ENCODE peak calls at places on chromosome 14, in four cellular contexts. W, M, Y and G are unnamed samples.

GRCh38 chr14:76352639-76353281 is 23.2 kb upstream of the ESRRB start:
- DNase-seq in W (no peak), M (peak; percentile 68), Y (peak; percentile 89), G (peak; percentile 42)

GRCh38 chr14:21022686-21023085 is 2.2 kb downstream of the NDRG2 start:
- DNase-seq in W (no peak), M (no peak), Y (no peak), G (no peak)

GRCh38 chr14:26395726-26396125 is 202.1 kb downstream of the NOVA1 start:
- DNase-seq in W (no peak), M (no peak), Y (no peak), G (no peak)

GRCh38 chr14:69713976-69714716 is 52.8 kb upstream of the SRSF5 start:
- DNase-seq in W (no peak), M (no peak), Y (no peak), G (no peak)

GRCh38 chr14:92760524-92760805 is 12.0 kb upstream of the LGMN start:
- DNase-seq in W (no peak), M (no peak), Y (no peak), G (no peak)

GRCh38 chr14:94702629-94703028 is 67.3 kb downstream of the GSC start:
- DNase-seq in W (no peak), M (no peak), Y (no peak), G (no peak)

GRCh38 chr14:95504135-95505029 is 12.1 kb downstream of the SYNE3 start:
- DNase-seq in W (no peak), M (peak; percentile 86), Y (no peak), G (no peak)

GRCh38 chr14:60189923-60190840 is 25.0 kb upstream of the DHRS7 start:
- DNase-seq in W (no peak), M (peak; percentile 41), Y (no peak), G (no peak)

GRCh38 chr14:85088231-85088630 is 441.7 kb upstream of the FLRT2 start:
- DNase-seq in W (no peak), M (peak; percentile 33), Y (no peak), G (no peak)

DNA sequence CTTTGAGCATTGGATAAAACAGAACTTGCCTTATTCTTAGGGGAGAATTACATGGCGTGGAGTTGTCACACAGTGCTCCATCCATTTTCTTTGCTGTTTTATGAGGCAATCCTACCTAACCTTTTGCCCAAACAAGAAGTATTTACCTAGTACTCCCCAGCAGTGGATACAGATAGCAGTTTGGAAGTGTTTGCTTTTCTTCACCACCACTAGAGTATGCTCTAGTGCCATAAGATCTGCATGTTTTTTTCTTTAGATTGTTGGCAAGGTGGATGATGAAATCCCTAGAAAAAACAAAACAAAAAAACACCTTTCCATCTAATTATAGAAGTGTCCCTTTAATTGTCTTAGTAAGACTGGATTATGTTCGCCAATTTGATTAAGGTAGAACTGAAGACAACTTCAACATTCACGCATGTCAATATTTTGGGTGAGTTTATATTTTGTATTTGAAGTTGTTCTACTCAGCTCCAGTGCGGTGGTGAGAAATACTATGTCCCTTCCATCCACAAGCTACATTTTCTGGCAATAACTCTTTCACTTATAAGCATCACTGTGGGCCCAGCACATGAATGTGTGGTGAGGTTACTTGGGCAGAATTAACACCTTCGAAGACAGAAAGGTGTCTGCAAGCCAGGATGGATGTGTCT is 23.6 kb upstream of the TMEM260 start:
- DNase-seq in W (no peak), M (peak; percentile 59), Y (peak; percentile 35), G (no peak)
- TF ChIP-seq CTCF in W (no peak), M (peak; percentile 53), Y (peak; percentile 69), G (no peak)

GRCh38 chr14:99124482-99125104 is 147.4 kb downstream of the BCL11B start:
- DNase-seq in W (no peak), M (no peak), Y (no peak), G (no peak)
- TF ChIP-seq CTCF in W (no peak), M (no peak), Y (no peak), G (no peak)

GRCh38 chr14:64636980-64637429 is 67.2 kb upstream of the PLEKHG3 start:
- DNase-seq in W (no peak), M (no peak), Y (no peak), G (no peak)
- TF ChIP-seq CTCF in W (no peak), M (no peak), Y (no peak), G (peak; percentile 1)

DNA sequence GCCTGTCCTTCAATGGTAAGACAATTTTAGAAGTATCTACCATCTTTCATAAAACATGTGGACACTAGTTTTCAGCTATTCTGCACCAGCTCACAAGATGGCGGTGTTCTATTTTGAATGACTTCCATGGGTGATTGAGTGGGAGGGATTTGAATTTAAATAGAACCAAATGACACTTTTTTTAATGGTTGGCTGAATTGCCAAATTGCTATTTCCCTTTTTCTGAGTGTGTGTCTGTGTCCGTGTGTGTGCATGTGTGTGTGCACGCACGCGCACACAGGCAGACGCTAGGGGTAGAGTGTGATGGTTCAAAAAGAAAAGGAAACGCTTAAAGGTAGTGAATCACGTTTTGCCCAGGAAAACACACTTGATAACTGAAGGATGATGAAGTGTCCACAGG is 362.6 kb downstream of the DAD1 start:
- DNase-seq in W (peak; percentile 34), M (no peak), Y (no peak), G (no peak)
- TF ChIP-seq CTCF in W (no peak), M (no peak), Y (no peak), G (no peak)

GRCh38 chr14:50117456-50117855 is 1.1 kb upstream of the VCPKMT start:
- DNase-seq in W (no peak), M (no peak), Y (no peak), G (no peak)

GRCh38 chr14:50116986-50117385 is 614 bp upstream of the VCPKMT start:
- DNase-seq in W (no peak), M (no peak), Y (no peak), G (no peak)

GRCh38 chr14:50121506-50121905 is 5.1 kb upstream of the VCPKMT start:
- DNase-seq in W (no peak), M (no peak), Y (no peak), G (no peak)

GRCh38 chr14:50113381-50113811 is 3.0 kb downstream of the VCPKMT start:
- DNase-seq in W (no peak), M (no peak), Y (no peak), G (no peak)

GRCh38 chr14:50116221-50116956 is at the start of gene VCPKMT:
- DNase-seq in W (peak; percentile 95), M (peak; percentile 97), Y (peak; percentile 95), G (peak; percentile 97)
- TF ChIP-seq CTCF in W (no peak), M (no peak), Y (no peak), G (no peak)

DNA sequence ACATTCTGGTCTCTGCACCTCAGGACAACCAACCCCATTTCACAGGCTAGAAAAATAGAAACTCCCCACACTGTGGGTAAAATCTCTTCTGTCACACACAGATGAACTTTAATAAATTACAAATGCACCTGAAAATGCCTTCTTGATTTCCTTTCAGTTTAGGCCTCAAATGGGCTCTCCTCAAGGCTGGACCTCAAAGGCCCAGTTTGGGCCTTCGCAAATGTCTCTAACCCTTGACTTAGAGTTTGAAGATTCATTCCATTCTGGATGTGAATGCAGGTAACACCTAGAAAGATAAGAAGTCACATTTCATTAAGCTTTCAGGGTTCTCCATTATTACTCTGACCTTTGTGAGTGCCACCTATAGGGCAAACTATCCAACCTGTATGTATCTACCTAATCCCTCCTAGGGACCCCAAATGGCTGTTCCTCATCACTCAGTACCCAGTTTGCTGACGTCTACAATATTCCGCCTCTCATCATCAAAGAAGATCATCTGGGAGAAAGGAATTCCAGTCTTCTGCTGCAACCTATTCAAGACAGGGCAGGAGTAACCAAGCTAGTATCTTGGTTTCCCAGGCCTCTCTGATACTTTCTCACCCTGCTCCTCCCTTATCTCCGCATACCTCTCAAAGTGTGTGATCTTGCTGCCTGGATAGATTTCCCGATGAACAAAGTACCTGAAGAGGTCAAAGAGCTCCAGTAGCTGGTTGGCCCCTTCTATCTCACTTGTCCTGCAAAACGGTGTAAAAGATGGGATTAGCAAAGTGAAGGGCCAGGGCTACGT is 771 bp upstream of the CHMP4A start:
- DNase-seq in W (no peak), M (no peak), Y (no peak), G (no peak)
- TF ChIP-seq CTCF in W (no peak), M (no peak), Y (no peak), G (no peak)

GRCh38 chr14:56870336-56870735 is 60.1 kb upstream of the OTX2 start:
- DNase-seq in W (no peak), M (no peak), Y (no peak), G (no peak)

GRCh38 chr14:56878766-56879165 is 68.5 kb upstream of the OTX2 start:
- DNase-seq in W (no peak), M (no peak), Y (no peak), G (no peak)

GRCh38 chr14:56875104-56875675 is 64.9 kb upstream of the OTX2 start:
- DNase-seq in W (no peak), M (no peak), Y (no peak), G (no peak)

GRCh38 chr14:56868660-56869059 is 58.4 kb upstream of the OTX2 start:
- DNase-seq in W (no peak), M (no peak), Y (no peak), G (no peak)

DNA sequence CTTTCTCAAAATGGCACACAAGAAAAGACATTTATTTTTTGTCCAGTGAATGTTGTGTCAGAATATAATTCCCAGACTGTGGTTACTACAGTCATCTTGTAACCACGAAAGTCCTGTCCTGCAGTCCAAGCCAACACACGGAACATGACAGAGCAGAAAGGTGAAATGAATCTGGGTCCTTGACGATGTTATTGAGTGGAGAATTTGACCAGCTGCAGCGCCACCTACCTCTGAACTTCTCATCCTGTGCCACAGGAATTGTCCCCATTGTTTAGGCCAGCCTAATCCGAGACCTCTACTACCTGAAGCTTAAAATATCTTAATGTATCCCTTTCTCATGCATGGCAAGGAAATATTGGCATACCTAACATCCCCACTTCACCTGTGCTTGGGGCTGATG is 64.1 kb upstream of the OTX2 start:
- DNase-seq in W (no peak), M (no peak), Y (peak; percentile 48), G (no peak)
- TF ChIP-seq CTCF in W (no peak), M (no peak), Y (no peak), G (no peak)